ENCODE peak calls at places on chromosomes 4 and X, in four cellular contexts. A, R, I and K are unnamed samples.

GRCh38 chr4:172750910-172751309 is 417.7 kb upstream of the GALNT7 start:
- DNase-seq in A (no peak), R (peak), I (no peak), K (no peak)

GRCh38 chrX:134526399-134526798 is 66.4 kb downstream of the HPRT1 start:
- DNase-seq in A (peak), R (no peak), I (no peak), K (no peak)

GRCh38 chr4:61580721-61581377 is 380.7 kb downstream of the ADGRL3 start:
- DNase-seq in A (peak), R (no peak), I (no peak), K (no peak)

GRCh38 chr4:114040319-114041116 is 61.1 kb upstream of the ARSJ start:
- DNase-seq in A (no peak), R (peak), I (peak), K (no peak)

GRCh38 chr4:88628746-88629145 is 36.5 kb downstream of the HERC3 start:
- DNase-seq in A (no peak), R (no peak), I (no peak), K (no peak)

GRCh38 chrX:46461653-46462191 is 83.5 kb downstream of the ZNF674 start:
- DNase-seq in A (no peak), R (peak), I (no peak), K (no peak)

GRCh38 chr4:54076673-54077072 is 12.3 kb upstream of the CHIC2 start:
- DNase-seq in A (no peak), R (no peak), I (no peak), K (no peak)

GRCh38 chr4:5758741-5759140 is 47.7 kb downstream of the EVC start:
- DNase-seq in A (peak), R (peak), I (peak), K (no peak)

GRCh38 chr4:76539979-76540378 is 105.0 kb downstream of the SHROOM3 start:
- DNase-seq in A (no peak), R (no peak), I (peak), K (no peak)

GRCh38 chrX:106716463-106716862 is 10.0 kb upstream of the RNF128 start:
- DNase-seq in A (no peak), R (no peak), I (no peak), K (no peak)

GRCh38 chr4:169906821-169907220 is 119.4 kb downstream of the MFAP3L start:
- DNase-seq in A (no peak), R (no peak), I (no peak), K (no peak)

GRCh38 chr4:89308161-89308500 is 531 bp upstream of the GPRIN3 start:
- DNase-seq in A (no peak), R (no peak), I (no peak), K (no peak)

GRCh38 chr4:145909773-145910172 is 28.9 kb downstream of the ZNF827 start:
- DNase-seq in A (no peak), R (no peak), I (no peak), K (peak)

GRCh38 chrX:19956923-19957322 is 33.9 kb downstream of the BCLAF3 start:
- DNase-seq in A (no peak), R (no peak), I (no peak), K (no peak)

GRCh38 chr4:165326831-165327210 is 648 bp upstream of the MSMO1 start:
- DNase-seq in A (peak), R (no peak), I (peak), K (peak)

GRCh38 chr4:83473966-83474365 is 10.9 kb downstream of the ABRAXAS1 start:
- DNase-seq in A (no peak), R (no peak), I (no peak), K (no peak)

GRCh38 chrX:101219840-101220191 is 230 bp downstream of the DRP2 start:
- DNase-seq in A (no peak), R (no peak), I (peak), K (no peak)

GRCh38 chrX:13283968-13284914 is 35.6 kb downstream of the ATXN3L start:
- DNase-seq in A (peak), R (no peak), I (peak), K (peak)

GRCh38 chrX:102067966-102068723 is 57.3 kb upstream of the TCEAL2 start:
- DNase-seq in A (peak), R (no peak), I (peak), K (peak)

GRCh38 chr4:1209821-1210220 is 37.4 kb upstream of the SPON2 start:
- DNase-seq in A (no peak), R (no peak), I (peak), K (no peak)

GRCh38 chr4:73086095-73086869 is 16.8 kb upstream of the COX18 start:
- DNase-seq in A (no peak), R (no peak), I (peak), K (no peak)

GRCh38 chrX:45142185-45142584 is 58.5 kb downstream of the DIPK2B start:
- DNase-seq in A (no peak), R (no peak), I (no peak), K (no peak)

GRCh38 chr4:158090323-158090722 is 82.5 kb downstream of the GASK1B start:
- DNase-seq in A (no peak), R (no peak), I (peak), K (no peak)

GRCh38 chrX:113868169-113868568 is 715.7 kb upstream of the HTR2C start:
- DNase-seq in A (no peak), R (no peak), I (no peak), K (no peak)

GRCh38 chr4:123081971-123082370 is 159.6 kb upstream of the NUDT6 start:
- DNase-seq in A (no peak), R (no peak), I (no peak), K (no peak)

GRCh38 chrX:145630806-145631435 is 186.7 kb upstream of the SLITRK2 start:
- DNase-seq in A (no peak), R (no peak), I (no peak), K (no peak)

GRCh38 chr4:39932776-39933402 is 44.8 kb downstream of the PDS5A start:
- DNase-seq in A (no peak), R (peak), I (peak), K (no peak)

GRCh38 chr4:8557151-8558076 is 22.8 kb upstream of the GPR78 start:
- DNase-seq in A (no peak), R (no peak), I (no peak), K (no peak)

GRCh38 chr4:74364649-74365491 is at the start of gene EREG:
- DNase-seq in A (peak), R (peak), I (peak), K (peak)

GRCh38 chrX:153582896-153583295 is 16.0 kb downstream of the CCNQ start:
- DNase-seq in A (peak), R (peak), I (peak), K (no peak)

GRCh38 chr4:7021930-7022658 is 21.1 kb upstream of the TADA2B start:
- DNase-seq in A (peak), R (no peak), I (peak), K (no peak)

DNA sequence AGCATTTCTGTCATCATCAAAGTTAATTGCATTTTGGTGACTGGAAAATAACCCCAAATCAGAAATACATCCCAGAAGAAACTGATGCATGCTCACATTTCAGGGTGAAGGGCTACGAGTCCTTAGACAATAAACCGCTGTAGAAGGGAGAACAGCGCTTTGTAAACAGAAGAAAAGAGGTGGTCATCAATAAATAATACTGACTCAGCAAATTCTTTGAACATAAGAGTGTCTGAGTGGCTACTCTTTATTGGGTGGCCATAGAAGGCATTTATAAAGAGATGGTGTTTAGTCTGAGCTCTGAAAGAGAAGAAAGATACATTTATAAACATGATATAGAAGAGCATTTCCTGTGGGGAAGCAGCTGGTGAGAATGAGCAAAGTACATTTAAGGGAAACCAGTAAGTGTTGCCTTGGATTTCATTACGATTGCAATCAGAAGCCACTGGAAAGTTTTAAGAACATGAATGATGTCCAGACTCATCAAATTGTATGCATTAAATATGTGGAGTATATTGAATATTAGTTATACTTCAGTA is 246.9 kb upstream of the GIMD1 start:
- DNase-seq in A (no peak), R (no peak), I (peak), K (no peak)
- H3K4me3 ChIP-seq in A (no peak), R (no peak), I (no peak), K (no peak)

GRCh38 chrX:130118941-130119640 is 8.8 kb upstream of the ELF4 start:
- DNase-seq in A (no peak), R (no peak), I (peak), K (no peak)
- H3K4me3 ChIP-seq in A (no peak), R (no peak), I (peak), K (no peak)

GRCh38 chr4:52715255-52715897 is 35.8 kb downstream of the ERVMER34-1 start:
- DNase-seq in A (no peak), R (no peak), I (no peak), K (no peak)
- H3K4me3 ChIP-seq in A (no peak), R (peak), I (no peak), K (peak)

GRCh38 chr4:10456270-10457254 is 664 bp downstream of the ZNF518B start:
- DNase-seq in A (peak), R (peak), I (peak), K (peak)
- H3K4me3 ChIP-seq in A (peak), R (peak), I (peak), K (peak)